ENCODE peak calls at places on chromosome 18, in four cellular contexts. One of them, this sample, is unnamed. For H3K4me1, the result is how much of the 10 kb centered on the place peaks cover.

GRCh38 chr18:51135361-51135760 is 62.1 kb downstream of the MEX3C start:
- DNase-seq in spleen: no peak
- DNase-seq in neuronal stem cell: no peak
- DNase-seq in psoas muscle: no peak
- DNase-seq in this sample: no peak

GRCh38 chr18:40055262-40055661 is 1899.8 kb upstream of the PIK3C3 start:
- DNase-seq in spleen: no peak
- DNase-seq in neuronal stem cell: no peak
- DNase-seq in psoas muscle: no peak
- DNase-seq in this sample: no peak

GRCh38 chr18:33898427-33898826 is 320.4 kb downstream of the ASXL3 start:
- DNase-seq in spleen: no peak
- DNase-seq in neuronal stem cell: no peak
- DNase-seq in psoas muscle: no peak
- DNase-seq in this sample: no peak

GRCh38 chr18:71028285-71028762 is 739.5 kb downstream of the SOCS6 start:
- DNase-seq in spleen: no peak
- DNase-seq in neuronal stem cell: no peak
- DNase-seq in psoas muscle: no peak
- DNase-seq in this sample: no peak

GRCh38 chr18:57807336-57808117 is 4.4 kb upstream of the ATP8B1 start:
- DNase-seq in spleen: no peak
- DNase-seq in neuronal stem cell: no peak
- DNase-seq in psoas muscle: no peak
- DNase-seq in this sample: no peak

GRCh38 chr18:24190590-24190989 is 51.7 kb downstream of the CABYR start:
- DNase-seq in spleen: no peak
- DNase-seq in neuronal stem cell: no peak
- DNase-seq in psoas muscle: no peak
- DNase-seq in this sample: no peak

GRCh38 chr18:78860117-78860516 is 119.5 kb upstream of the SALL3 start:
- DNase-seq in spleen: no peak
- DNase-seq in neuronal stem cell: no peak
- DNase-seq in psoas muscle: no peak
- DNase-seq in this sample: no peak

GRCh38 chr18:48342588-48342987 is 66.6 kb downstream of the ZBTB7C start:
- DNase-seq in spleen: no peak
- DNase-seq in neuronal stem cell: no peak
- DNase-seq in psoas muscle: no peak
- DNase-seq in this sample: no peak

GRCh38 chr18:59719533-59720325 is 22.5 kb upstream of the CCBE1 start:
- DNase-seq in spleen: no peak
- DNase-seq in neuronal stem cell: no peak
- DNase-seq in psoas muscle: no peak
- DNase-seq in this sample: no peak

GRCh38 chr18:67771271-67771670 is 254.8 kb upstream of the DSEL start:
- DNase-seq in spleen: no peak
- DNase-seq in neuronal stem cell: no peak
- DNase-seq in psoas muscle: no peak
- DNase-seq in this sample: no peak

GRCh38 chr18:37270046-37270665 is 295.4 kb downstream of the CELF4 start:
- DNase-seq in spleen: no peak
- DNase-seq in neuronal stem cell: peak
- DNase-seq in psoas muscle: no peak
- DNase-seq in this sample: no peak

GRCh38 chr18:58755304-58756010 is 84.2 kb downstream of the MALT1 start:
- DNase-seq in spleen: peak
- DNase-seq in neuronal stem cell: no peak
- DNase-seq in psoas muscle: no peak
- DNase-seq in this sample: no peak

GRCh38 chr18:51110073-51110797 is 80.2 kb downstream of the SMAD4 start:
- DNase-seq in spleen: peak
- DNase-seq in neuronal stem cell: peak
- DNase-seq in psoas muscle: peak
- DNase-seq in this sample: peak

GRCh38 chr18:7898181-7898580 is 331.1 kb downstream of the PTPRM start:
- DNase-seq in spleen: no peak
- DNase-seq in neuronal stem cell: no peak
- DNase-seq in psoas muscle: no peak
- DNase-seq in this sample: no peak

GRCh38 chr18:80168982-80169381 is 59.9 kb downstream of the ADNP2 start:
- DNase-seq in spleen: no peak
- DNase-seq in neuronal stem cell: no peak
- DNase-seq in psoas muscle: no peak
- DNase-seq in this sample: peak

GRCh38 chr18:58567453-58568196 is 61.3 kb downstream of the ALPK2 start:
- DNase-seq in spleen: no peak
- DNase-seq in neuronal stem cell: no peak
- DNase-seq in psoas muscle: no peak
- DNase-seq in this sample: no peak

GRCh38 chr18:45783097-45784075 is 42.1 kb upstream of the SIGLEC15 start:
- DNase-seq in spleen: no peak
- DNase-seq in neuronal stem cell: no peak
- DNase-seq in psoas muscle: no peak
- DNase-seq in this sample: no peak

GRCh38 chr18:44740000-44740399 is 59.3 kb downstream of the SETBP1 start:
- DNase-seq in spleen: no peak
- DNase-seq in neuronal stem cell: no peak
- DNase-seq in psoas muscle: no peak
- DNase-seq in this sample: no peak

GRCh38 chr18:21996261-21996892 is 173.0 kb upstream of the GATA6 start:
- DNase-seq in spleen: no peak
- DNase-seq in neuronal stem cell: no peak
- DNase-seq in psoas muscle: peak
- DNase-seq in this sample: no peak

GRCh38 chr18:52009958-52010357 is 330.0 kb upstream of the DCC start:
- DNase-seq in spleen: no peak
- DNase-seq in neuronal stem cell: no peak
- DNase-seq in psoas muscle: no peak
- DNase-seq in this sample: no peak

GRCh38 chr18:61322265-61322873 is 10.9 kb upstream of the CDH20 start:
- DNase-seq in spleen: peak
- DNase-seq in neuronal stem cell: peak
- DNase-seq in psoas muscle: peak
- DNase-seq in this sample: no peak

GRCh38 chr18:45106331-45106774 is 425.7 kb downstream of the SETBP1 start:
- DNase-seq in spleen: no peak
- DNase-seq in neuronal stem cell: no peak
- DNase-seq in psoas muscle: no peak
- DNase-seq in this sample: no peak

GRCh38 chr18:48011926-48012469 is 81.5 kb upstream of the SMAD2 start:
- DNase-seq in spleen: no peak
- DNase-seq in neuronal stem cell: no peak
- DNase-seq in psoas muscle: no peak
- DNase-seq in this sample: no peak

GRCh38 chr18:31428211-31428610 is 19.3 kb upstream of the DSG3 start:
- DNase-seq in spleen: no peak
- DNase-seq in neuronal stem cell: no peak
- DNase-seq in psoas muscle: no peak
- DNase-seq in this sample: no peak

GRCh38 chr18:62526098-62527025 is 3.5 kb downstream of the ZCCHC2 start:
- DNase-seq in spleen: peak
- DNase-seq in neuronal stem cell: peak
- DNase-seq in psoas muscle: peak
- DNase-seq in this sample: peak

GRCh38 chr18:69947361-69948106 is at the start of gene CD226:
- DNase-seq in spleen: no peak
- DNase-seq in neuronal stem cell: no peak
- DNase-seq in psoas muscle: no peak
- DNase-seq in this sample: no peak

GRCh38 chr18:42053188-42053781 is 98.3 kb downstream of the PIK3C3 start:
- DNase-seq in spleen: no peak
- DNase-seq in neuronal stem cell: peak
- DNase-seq in psoas muscle: peak
- DNase-seq in this sample: no peak

GRCh38 chr18:51724790-51725721 is 527.6 kb upstream of the MEX3C start:
- DNase-seq in spleen: no peak
- DNase-seq in neuronal stem cell: no peak
- DNase-seq in psoas muscle: no peak
- DNase-seq in this sample: no peak

GRCh38 chr18:78729099-78729467 is 250.5 kb upstream of the SALL3 start:
- DNase-seq in spleen: peak
- DNase-seq in neuronal stem cell: no peak
- DNase-seq in psoas muscle: no peak
- DNase-seq in this sample: no peak

GRCh38 chr18:79512461-79513380 is 117.0 kb downstream of the NFATC1 start:
- DNase-seq in spleen: peak
- DNase-seq in neuronal stem cell: no peak
- DNase-seq in psoas muscle: no peak
- DNase-seq in this sample: no peak

GRCh38 chr18:57930476-57930875 is 113.5 kb upstream of the NEDD4L start:
- DNase-seq in spleen: no peak
- DNase-seq in neuronal stem cell: no peak
- DNase-seq in psoas muscle: no peak
- DNase-seq in this sample: no peak

GRCh38 chr18:44723973-44724778 is 43.5 kb downstream of the SETBP1 start:
- DNase-seq in spleen: no peak
- DNase-seq in neuronal stem cell: no peak
- DNase-seq in psoas muscle: no peak
- DNase-seq in this sample: no peak

GRCh38 chr18:31233550-31234306 is 71.1 kb upstream of the DSC1 start:
- DNase-seq in spleen: no peak
- DNase-seq in neuronal stem cell: no peak
- DNase-seq in psoas muscle: no peak
- DNase-seq in this sample: no peak

GRCh38 chr18:49846263-49846662 is 32.9 kb upstream of the ACAA2 start:
- DNase-seq in spleen: no peak
- DNase-seq in neuronal stem cell: no peak
- DNase-seq in psoas muscle: no peak
- DNase-seq in this sample: no peak
- H3K4me1 ChIP-seq in spleen: under half
- H3K4me1 ChIP-seq in neuronal stem cell: under half
- H3K4me1 ChIP-seq in psoas muscle: under half
- H3K4me1 ChIP-seq in this sample: under half

DNA sequence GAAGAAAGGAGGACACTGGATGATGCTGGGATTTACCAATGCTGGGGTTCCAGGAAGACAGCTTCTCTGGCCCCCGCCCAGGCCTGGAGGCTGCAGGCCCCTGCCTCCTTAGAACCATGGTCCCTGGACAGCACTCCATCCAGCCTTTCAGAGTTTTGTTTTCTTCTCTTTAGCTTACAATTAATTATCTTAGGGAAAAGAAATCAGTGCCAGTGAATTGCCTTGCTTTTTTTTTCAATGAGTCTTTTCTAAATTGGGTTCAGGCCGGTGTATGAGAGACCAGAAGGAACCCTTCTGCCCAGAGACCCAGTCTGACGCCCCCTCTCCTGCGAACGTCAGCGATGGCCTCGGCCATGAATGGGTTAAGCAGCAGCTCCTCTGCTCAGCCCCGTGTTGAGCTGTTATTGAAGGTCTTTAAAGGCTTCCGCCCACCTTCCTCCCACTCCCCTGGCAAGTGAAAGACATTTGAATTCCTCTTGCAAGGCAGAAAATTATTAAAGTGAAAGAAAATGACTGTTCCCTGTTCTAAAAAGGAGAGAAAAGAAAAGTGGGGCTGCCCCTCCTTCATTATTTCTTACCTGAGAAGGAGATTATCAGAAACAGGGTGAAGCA is 65.7 kb upstream of the CHMP1B start:
- DNase-seq in spleen: no peak
- DNase-seq in neuronal stem cell: no peak
- DNase-seq in psoas muscle: no peak
- DNase-seq in this sample: no peak
- H3K27ac ChIP-seq in spleen: no peak
- H3K27ac ChIP-seq in neuronal stem cell: peak
- H3K27ac ChIP-seq in psoas muscle: no peak
- H3K27ac ChIP-seq in this sample: no peak

DNA sequence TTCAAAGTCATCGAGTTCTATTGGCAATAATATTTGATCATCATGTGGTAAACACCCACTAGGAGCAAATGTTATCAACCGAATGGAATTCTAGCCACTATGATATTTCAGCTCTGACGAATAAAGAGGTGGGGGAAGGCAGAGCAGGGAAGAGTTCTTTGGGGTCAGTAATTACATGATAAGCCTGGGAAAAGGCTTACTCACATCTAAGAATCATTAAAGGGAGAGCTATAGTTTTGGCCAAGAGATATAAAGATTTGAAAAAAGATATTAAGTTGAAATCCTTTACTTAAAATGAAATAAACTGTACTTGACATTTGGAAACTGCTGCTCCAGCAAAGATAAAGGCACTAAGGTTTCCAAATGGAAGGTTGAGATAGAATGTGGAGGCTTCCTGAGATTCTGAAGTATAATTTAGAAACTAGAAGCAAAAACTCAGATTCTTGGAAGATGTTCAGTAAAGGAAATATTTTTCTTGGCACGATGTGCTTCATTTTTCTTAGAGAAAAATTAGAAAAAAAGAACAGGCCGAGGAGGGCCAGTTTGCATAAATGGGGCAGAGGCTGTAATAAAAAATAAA is 104.7 kb upstream of the ARHGAP28 start:
- DNase-seq in spleen: no peak
- DNase-seq in neuronal stem cell: no peak
- DNase-seq in psoas muscle: no peak
- DNase-seq in this sample: no peak
- H3K4me1 ChIP-seq in spleen: under half
- H3K4me1 ChIP-seq in neuronal stem cell: under half
- H3K4me1 ChIP-seq in psoas muscle: under half
- H3K4me1 ChIP-seq in this sample: under half

GRCh38 chr18:26301681-26302080 is 75.4 kb downstream of the TAF4B start:
- DNase-seq in spleen: no peak
- DNase-seq in neuronal stem cell: no peak
- DNase-seq in psoas muscle: no peak
- DNase-seq in this sample: no peak
- H3K27ac ChIP-seq in spleen: no peak
- H3K27ac ChIP-seq in neuronal stem cell: no peak
- H3K27ac ChIP-seq in psoas muscle: peak
- H3K27ac ChIP-seq in this sample: no peak